ENCODE peak calls at places on chromosome 14, in four cellular contexts. N is endothelial cell, E is kidney tubule cell, R is ELR. T is an unnamed sample.

GRCh38 chr14:22614240-22614799 is 16.2 kb downstream of the ABHD4 start:
- DNase-seq in R (peak), N (no peak), E (peak), T (peak)

GRCh38 chr14:49512147-49512551 is 74.0 kb downstream of the RPS29 start:
- DNase-seq in N (no peak), R (peak), E (peak), T (peak)

GRCh38 chr14:54818201-54819133 is 84.2 kb downstream of the GCH1 start:
- DNase-seq in N (no peak), E (peak), R (peak), T (peak)

GRCh38 chr14:92451245-92451644 is 62.3 kb upstream of the RIN3 start:
- DNase-seq in R (no peak), E (no peak), N (no peak), T (no peak)

GRCh38 chr14:90318016-90318415 is 13.7 kb downstream of the NRDE2 start:
- DNase-seq in R (no peak), E (no peak), N (no peak), T (no peak)

GRCh38 chr14:95452176-95452889 is 64.1 kb downstream of the SYNE3 start:
- DNase-seq in R (peak), E (peak), N (peak), T (no peak)

GRCh38 chr14:36319899-36320209 is 583 bp downstream of the MBIP start:
- DNase-seq in E (no peak), N (no peak), R (no peak), T (no peak)

GRCh38 chr14:69658664-69659261 is 47.4 kb downstream of the SUSD6 start:
- DNase-seq in E (peak), N (no peak), R (no peak), T (peak)

GRCh38 chr14:60561845-60562746 is 53.1 kb downstream of the SIX6 start:
- DNase-seq in E (peak), N (peak), R (peak), T (peak)

GRCh38 chr14:74652541-74652940 is 40.5 kb upstream of the LTBP2 start:
- DNase-seq in E (no peak), R (no peak), N (no peak), T (no peak)

GRCh38 chr14:39381366-39381765 is 50.9 kb downstream of the FBXO33 start:
- DNase-seq in E (peak), R (no peak), N (no peak), T (peak)

GRCh38 chr14:98682031-98682430 is 590.0 kb downstream of the BCL11B start:
- DNase-seq in R (no peak), N (no peak), E (no peak), T (no peak)

GRCh38 chr14:21066882-21067502 is 3.1 kb upstream of the ARHGEF40 start:
- DNase-seq in N (no peak), E (no peak), R (peak), T (no peak)

GRCh38 chr14:67191768-67192290 is 2.6 kb downstream of the GARIN2 start:
- DNase-seq in R (no peak), N (no peak), E (no peak), T (peak)

GRCh38 chr14:41096131-41096530 is 510.5 kb upstream of the LRFN5 start:
- DNase-seq in R (no peak), E (no peak), N (no peak), T (no peak)

GRCh38 chr14:64879635-64880381 is at the start of gene SPTB:
- DNase-seq in E (peak), R (no peak), N (peak), T (no peak)

GRCh38 chr14:75025082-75025481 is 22.4 kb downstream of the EIF2B2 start:
- DNase-seq in R (peak), E (peak), N (no peak), T (no peak)

GRCh38 chr14:94557327-94557726 is 3.9 kb upstream of the SERPINA4 start:
- DNase-seq in N (no peak), R (no peak), E (no peak), T (no peak)

GRCh38 chr14:53108292-53108937 is 44.7 kb downstream of the DDHD1 start:
- DNase-seq in N (no peak), R (no peak), E (no peak), T (no peak)

GRCh38 chr14:21191809-21192446 is 36.1 kb upstream of the OR5AU1 start:
- DNase-seq in N (peak), R (peak), E (peak), T (peak)

GRCh38 chr14:61285364-61285763 is 4.2 kb upstream of the TMEM30B start:
- DNase-seq in R (no peak), E (peak), N (no peak), T (peak)

GRCh38 chr14:68293404-68293803 is 473.8 kb downstream of the RAD51B start:
- DNase-seq in N (no peak), R (no peak), E (no peak), T (no peak)

GRCh38 chr14:69713127-69713800 is 53.7 kb upstream of the SRSF5 start:
- DNase-seq in R (no peak), N (no peak), E (no peak), T (no peak)

GRCh38 chr14:99312106-99312505 is 40.1 kb upstream of the BCL11B start:
- DNase-seq in E (no peak), N (no peak), R (no peak), T (no peak)

GRCh38 chr14:29548948-29549370 is 378.7 kb downstream of the PRKD1 start:
- DNase-seq in R (peak), E (peak), N (no peak), T (peak)

GRCh38 chr14:102028733-102029132 is 58.1 kb downstream of the HSP90AA1 start:
- DNase-seq in R (peak), N (no peak), E (peak), T (peak)

GRCh38 chr14:101463566-101464171 is 97.6 kb upstream of the DIO3 start:
- DNase-seq in R (no peak), N (no peak), E (no peak), T (no peak)

GRCh38 chr14:26765768-26766550 is 168.1 kb upstream of the NOVA1 start:
- DNase-seq in N (no peak), E (peak), R (peak), T (peak)

GRCh38 chr14:105496831-105497591 is 6.0 kb downstream of the TEDC1 start:
- DNase-seq in N (no peak), E (no peak), R (no peak), T (no peak)

GRCh38 chr14:33207467-33208015 is 268.9 kb downstream of the NPAS3 start:
- DNase-seq in E (no peak), N (no peak), R (no peak), T (no peak)

GRCh38 chr14:33788116-33788515 is 162.8 kb downstream of the EGLN3 start:
- DNase-seq in R (no peak), N (no peak), E (no peak), T (no peak)

GRCh38 chr14:103819503-103820307 is 27.7 kb downstream of the PPP1R13B start:
- DNase-seq in E (peak), R (no peak), N (peak), T (peak)

GRCh38 chr14:81234268-81234667 is 13.5 kb upstream of the GTF2A1 start:
- DNase-seq in N (no peak), R (no peak), E (peak), T (peak)

GRCh38 chr14:65361920-65362319 is 50.6 kb upstream of the FUT8 start:
- DNase-seq in E (no peak), R (no peak), N (no peak), T (no peak)

GRCh38 chr14:60777856-60778578 is 43.5 kb downstream of the MNAT1 start:
- DNase-seq in N (no peak), E (peak), R (peak), T (peak)